ENCODE peak calls at places on chromosomes 16 and 17, in five cellular contexts. One of them, this sample, is unnamed.

GRCh38 chr17:81043725-81044427 is 8.9 kb downstream of the BAIAP2 start:
- DNase-seq in K562: no peak
- DNase-seq in A549: peak; percentile 61
- DNase-seq in IMR-90: no peak
- DNase-seq in HepG2: peak; percentile 94
- DNase-seq in this sample: no peak

GRCh38 chr16:87216824-87217205 is 100.4 kb downstream of the C16orf95 start:
- DNase-seq in K562: no peak
- DNase-seq in A549: no peak
- DNase-seq in HepG2: no peak
- DNase-seq in IMR-90: no peak
- DNase-seq in this sample: no peak

GRCh38 chr16:2512920-2513404 is 790 bp upstream of the ATP6V0C start:
- DNase-seq in K562: peak; percentile 37
- DNase-seq in HepG2: no peak
- DNase-seq in IMR-90: no peak
- DNase-seq in A549: no peak
- DNase-seq in this sample: no peak

GRCh38 chr17:82487898-82488297 is 29.4 kb downstream of the NARF start:
- DNase-seq in HepG2: no peak
- DNase-seq in IMR-90: no peak
- DNase-seq in A549: no peak
- DNase-seq in K562: no peak
- DNase-seq in this sample: no peak

GRCh38 chr17:57512258-57512657 is 232.8 kb downstream of the CCDC182 start:
- DNase-seq in IMR-90: no peak
- DNase-seq in K562: no peak
- DNase-seq in HepG2: no peak
- DNase-seq in A549: no peak
- DNase-seq in this sample: no peak

GRCh38 chr16:11233727-11234376 is 22.2 kb downstream of the SOCS1 start:
- DNase-seq in IMR-90: no peak
- DNase-seq in K562: peak; percentile 55
- DNase-seq in A549: no peak
- DNase-seq in HepG2: no peak
- DNase-seq in this sample: no peak

GRCh38 chr17:50268632-50269287 is 5.5 kb upstream of the TMEM92 start:
- DNase-seq in HepG2: no peak
- DNase-seq in K562: no peak
- DNase-seq in IMR-90: peak; percentile 51
- DNase-seq in A549: no peak
- DNase-seq in this sample: no peak

GRCh38 chr17:27810211-27810901 is 10.0 kb upstream of the NOS2 start:
- DNase-seq in HepG2: no peak
- DNase-seq in A549: no peak
- DNase-seq in K562: no peak
- DNase-seq in IMR-90: no peak
- DNase-seq in this sample: peak; percentile 76

GRCh38 chr17:37405955-37406634 is 541 bp downstream of the ACACA start:
- DNase-seq in IMR-90: no peak
- DNase-seq in A549: peak; percentile 22
- DNase-seq in HepG2: no peak
- DNase-seq in K562: no peak
- DNase-seq in this sample: no peak

DNA sequence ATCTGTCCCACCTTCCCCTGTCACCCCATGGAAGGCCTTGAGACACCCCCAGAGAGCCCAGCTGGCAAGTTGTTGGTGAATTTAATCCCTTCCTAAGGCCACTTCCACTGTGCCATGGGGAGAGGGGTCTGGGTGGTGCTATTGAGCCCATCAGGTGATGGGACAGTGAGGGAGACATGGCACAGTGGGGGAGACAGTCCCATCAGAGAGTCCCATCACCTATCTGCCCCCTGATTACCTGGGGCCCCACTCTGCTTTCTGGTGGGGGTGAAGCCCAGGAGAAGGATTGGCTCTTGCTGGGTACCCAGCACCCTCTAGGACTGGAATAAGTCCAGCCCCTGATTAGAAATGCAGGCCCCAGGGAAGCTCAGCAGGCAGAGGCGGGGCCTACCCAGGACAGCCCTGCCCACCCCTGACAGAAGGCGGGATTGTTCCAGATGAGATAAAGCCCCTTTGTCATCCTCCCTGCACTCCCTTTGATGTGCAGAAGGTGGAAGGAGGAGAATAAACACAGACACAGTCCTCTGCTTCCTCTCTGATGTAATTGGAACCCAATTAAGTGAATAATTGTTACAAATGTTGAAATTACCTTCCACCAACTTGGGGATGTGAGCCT is 18.9 kb downstream of the TMEM132E start:
- DNase-seq in A549: no peak
- DNase-seq in HepG2: peak; percentile 81
- DNase-seq in IMR-90: no peak
- DNase-seq in K562: peak; percentile 34
- DNase-seq in this sample: no peak
- TF ChIP-seq CEBPB in A549: no peak
- TF ChIP-seq CEBPB in HepG2: no peak
- TF ChIP-seq CEBPB in IMR-90: no peak
- TF ChIP-seq CEBPB in K562: no peak
- TF ChIP-seq CEBPB in this sample: no peak

DNA sequence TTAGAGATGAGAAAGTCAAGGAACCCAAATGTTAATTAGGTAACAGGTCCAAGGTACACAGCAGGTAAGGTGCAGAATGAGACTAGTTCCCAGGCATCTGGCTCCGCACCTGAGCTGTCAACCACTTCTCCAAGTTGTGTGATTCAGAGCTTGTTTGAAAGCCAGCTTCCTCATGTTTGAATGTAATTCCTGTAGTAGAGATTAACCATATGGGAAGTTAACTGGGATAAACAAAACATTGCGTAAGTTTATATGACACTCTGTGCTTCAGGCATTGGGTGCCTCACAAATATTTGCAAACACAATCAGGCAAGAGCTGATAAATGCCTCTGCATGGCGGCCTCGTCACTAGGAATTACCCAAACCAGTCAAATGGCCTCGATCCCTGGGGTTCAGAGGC is 27.8 kb upstream of the CPHXL start:
- DNase-seq in K562: no peak
- DNase-seq in A549: no peak
- DNase-seq in HepG2: peak; percentile 9
- DNase-seq in IMR-90: peak; percentile 45
- DNase-seq in this sample: no peak
- TF ChIP-seq USF2 in K562: no peak
- TF ChIP-seq USF2 in A549: no peak
- TF ChIP-seq USF2 in HepG2: no peak
- TF ChIP-seq USF2 in IMR-90: no peak
- TF ChIP-seq USF2 in this sample: no peak

GRCh38 chr17:73625006-73625405 is 19.2 kb downstream of the SDK2 start:
- DNase-seq in HepG2: no peak
- DNase-seq in K562: no peak
- DNase-seq in A549: no peak
- DNase-seq in IMR-90: no peak
- DNase-seq in this sample: no peak
- TF ChIP-seq CEBPB in HepG2: no peak
- TF ChIP-seq CEBPB in K562: no peak
- TF ChIP-seq CEBPB in A549: no peak
- TF ChIP-seq CEBPB in IMR-90: no peak
- TF ChIP-seq CEBPB in this sample: no peak

GRCh38 chr17:17506893-17507464 is 10.8 kb upstream of the RASD1 start:
- DNase-seq in HepG2: no peak
- DNase-seq in IMR-90: no peak
- DNase-seq in K562: no peak
- DNase-seq in A549: no peak
- DNase-seq in this sample: no peak
- TF ChIP-seq USF2 in HepG2: no peak
- TF ChIP-seq USF2 in IMR-90: no peak
- TF ChIP-seq USF2 in K562: no peak
- TF ChIP-seq USF2 in A549: no peak
- TF ChIP-seq USF2 in this sample: no peak

GRCh38 chr17:8621585-8621984 is 8.9 kb downstream of the MYH10 start:
- DNase-seq in A549: no peak
- DNase-seq in IMR-90: peak; percentile 59
- DNase-seq in HepG2: no peak
- DNase-seq in K562: no peak
- DNase-seq in this sample: no peak
- TF ChIP-seq CEBPB in A549: no peak
- TF ChIP-seq CEBPB in IMR-90: no peak
- TF ChIP-seq CEBPB in HepG2: no peak
- TF ChIP-seq CEBPB in K562: no peak
- TF ChIP-seq CEBPB in this sample: no peak

DNA sequence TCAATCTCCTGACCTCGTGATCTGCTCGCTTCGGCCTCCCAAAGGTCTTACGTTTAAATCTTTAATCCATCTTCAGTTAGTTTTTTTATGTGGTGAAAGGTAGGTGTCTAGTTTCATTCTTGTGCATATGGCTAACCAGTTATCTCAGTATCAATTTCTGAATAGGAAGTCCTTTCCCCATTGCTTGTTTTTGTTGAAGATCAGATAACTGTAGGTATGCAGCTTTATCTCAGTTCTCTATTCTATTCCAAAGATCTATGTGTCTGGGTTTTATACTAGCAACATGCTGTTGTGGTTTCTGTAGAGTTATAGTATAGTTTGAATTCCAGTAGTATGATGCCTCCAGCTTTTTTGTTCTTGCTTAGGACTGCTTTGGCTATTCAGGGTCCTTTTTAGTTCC is 65.2 kb downstream of the TNFRSF13B start:
- DNase-seq in IMR-90: peak; percentile 19
- DNase-seq in A549: no peak
- DNase-seq in HepG2: no peak
- DNase-seq in K562: no peak
- DNase-seq in this sample: no peak
- TF ChIP-seq USF2 in IMR-90: no peak
- TF ChIP-seq USF2 in A549: no peak
- TF ChIP-seq USF2 in HepG2: no peak
- TF ChIP-seq USF2 in K562: no peak
- TF ChIP-seq USF2 in this sample: no peak

GRCh38 chr17:76726766-76727718 is at the start of gene METTL23:
- DNase-seq in IMR-90: peak; percentile 77
- DNase-seq in HepG2: peak; percentile 68
- DNase-seq in A549: peak; percentile 81
- DNase-seq in K562: no peak
- DNase-seq in this sample: no peak
- TF ChIP-seq CEBPB in IMR-90: no peak
- TF ChIP-seq CEBPB in HepG2: no peak
- TF ChIP-seq CEBPB in A549: no peak
- TF ChIP-seq CEBPB in K562: no peak
- TF ChIP-seq CEBPB in this sample: no peak

DNA sequence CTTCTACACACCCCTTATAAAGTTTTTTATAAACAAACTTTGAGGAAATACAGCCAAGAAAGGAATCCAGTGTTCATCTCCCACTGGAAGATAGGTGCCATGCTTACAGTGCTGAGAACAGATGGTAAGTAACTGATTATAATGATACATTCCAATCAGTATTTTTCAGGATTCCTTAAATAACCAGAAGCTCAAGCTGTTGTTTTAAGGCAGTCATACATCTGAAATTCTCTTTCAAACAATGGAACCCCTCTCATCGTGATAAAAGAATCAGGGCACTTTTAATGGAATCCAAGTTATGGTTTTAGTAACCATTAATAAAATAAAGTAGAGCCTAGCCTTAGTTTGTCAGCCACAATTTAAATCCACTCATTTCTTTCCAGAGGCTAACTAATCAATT is 56.1 kb upstream of the STAC2 start:
- DNase-seq in A549: no peak
- DNase-seq in K562: peak; percentile 49
- DNase-seq in HepG2: no peak
- DNase-seq in IMR-90: peak; percentile 48
- DNase-seq in this sample: no peak
- TF ChIP-seq USF2 in A549: no peak
- TF ChIP-seq USF2 in K562: no peak
- TF ChIP-seq USF2 in HepG2: no peak
- TF ChIP-seq USF2 in IMR-90: no peak
- TF ChIP-seq USF2 in this sample: no peak

GRCh38 chr16:81994485-81994884 is 16.8 kb downstream of the SDR42E1 start:
- DNase-seq in IMR-90: no peak
- DNase-seq in HepG2: no peak
- DNase-seq in A549: peak; percentile 28
- DNase-seq in K562: peak; percentile 21
- DNase-seq in this sample: no peak

GRCh38 chr16:81996664-81997529 is 14.4 kb downstream of the SDR42E1 start:
- DNase-seq in IMR-90: peak; percentile 57
- DNase-seq in HepG2: peak; percentile 52
- DNase-seq in A549: peak; percentile 58
- DNase-seq in K562: peak; percentile 45
- DNase-seq in this sample: no peak

GRCh38 chr16:81997738-81998137 is 13.5 kb downstream of the SDR42E1 start:
- DNase-seq in HepG2: peak; percentile 64
- DNase-seq in A549: peak; percentile 60
- DNase-seq in K562: no peak
- DNase-seq in IMR-90: peak; percentile 81
- DNase-seq in this sample: no peak

GRCh38 chr16:81995651-81996050 is 15.6 kb downstream of the SDR42E1 start:
- DNase-seq in K562: no peak
- DNase-seq in HepG2: no peak
- DNase-seq in A549: peak; percentile 11
- DNase-seq in IMR-90: peak; percentile 36
- DNase-seq in this sample: no peak
- TF ChIP-seq CEBPB in K562: no peak
- TF ChIP-seq CEBPB in HepG2: no peak
- TF ChIP-seq CEBPB in A549: no peak
- TF ChIP-seq CEBPB in IMR-90: no peak
- TF ChIP-seq CEBPB in this sample: no peak